ENCODE peak calls at places on chromosomes 6 and 20, in six cellular contexts. P is K562, E is GM12878, X is GM12891, O is HepG2, G is H1. N is an unnamed sample.

GRCh38 chr20:431012-431904 is 23.2 kb downstream of the RBCK1 start:
- DNase-seq in P (peak; percentile 54), E (no peak), X (no peak), O (peak; percentile 93), G (no peak), N (no peak)

GRCh38 chr6:150694889-150695288 is 95.2 kb downstream of the PLEKHG1 start:
- DNase-seq in P (no peak), E (no peak), X (no peak), O (no peak), G (no peak), N (no peak)

GRCh38 chr6:166419268-166419667 is 36.5 kb upstream of the MPC1 start:
- DNase-seq in P (no peak), E (peak; percentile 71), X (peak; percentile 59), O (no peak), G (no peak), N (no peak)

GRCh38 chr6:132085731-132086130 is 134.6 kb upstream of the CCN2 start:
- DNase-seq in P (no peak), E (no peak), X (no peak), O (no peak), G (no peak), N (no peak)

GRCh38 chr6:148288566-148288965 is 54.1 kb upstream of the SASH1 start:
- DNase-seq in P (no peak), E (no peak), X (no peak), O (no peak), G (no peak), N (no peak)

GRCh38 chr20:23668477-23668951 is 20.3 kb downstream of the CST4 start:
- DNase-seq in P (peak; percentile 69), E (no peak), X (peak; percentile 35), O (peak; percentile 84), G (peak; percentile 88), N (peak; percentile 33)

GRCh38 chr6:113979930-113980329 is 9.0 kb upstream of the HDAC2 start:
- DNase-seq in P (no peak), E (no peak), X (no peak), O (no peak), G (no peak), N (no peak)

GRCh38 chr20:63782521-63782971 is 43.0 kb downstream of the SLC2A4RG start:
- DNase-seq in P (no peak), E (no peak), X (no peak), O (no peak), G (no peak), N (no peak)

GRCh38 chr6:33668914-33669313 is 42.6 kb downstream of the UQCC2 start:
- DNase-seq in P (peak; percentile 46), E (no peak), X (peak; percentile 73), O (no peak), G (no peak), N (no peak)

GRCh38 chr20:3771552-3772058 is 4.1 kb upstream of the ADISSP start:
- DNase-seq in P (no peak), E (no peak), X (no peak), O (no peak), G (no peak), N (no peak)

GRCh38 chr6:155066371-155066770 is 71.3 kb downstream of the TIAM2 start:
- DNase-seq in P (no peak), E (no peak), X (no peak), O (no peak), G (no peak), N (no peak)

GRCh38 chr6:109373762-109374161 is 8.5 kb downstream of the CD164 start:
- DNase-seq in P (no peak), E (peak; percentile 89), X (no peak), O (no peak), G (no peak), N (no peak)

GRCh38 chr6:154386848-154387717 is 30.5 kb upstream of the IPCEF1 start:
- DNase-seq in P (no peak), E (no peak), X (no peak), O (peak; percentile 87), G (no peak), N (no peak)

GRCh38 chr6:105036371-105036770 is 79.5 kb downstream of the LIN28B start:
- DNase-seq in P (no peak), E (no peak), X (no peak), O (no peak), G (no peak), N (no peak)

GRCh38 chr6:124036384-124036783 is 232.7 kb downstream of the NKAIN2 start:
- DNase-seq in P (no peak), E (no peak), X (no peak), O (no peak), G (no peak), N (no peak)

GRCh38 chr6:11315743-11316437 is 83.4 kb upstream of the NEDD9 start:
- DNase-seq in P (no peak), E (no peak), X (no peak), O (no peak), G (no peak), N (no peak)

GRCh38 chr6:157853018-157853805 is 30.2 kb downstream of the SNX9 start:
- DNase-seq in P (no peak), E (no peak), X (no peak), O (no peak), G (no peak), N (no peak)

GRCh38 chr20:6178537-6178936 is 55.7 kb upstream of the FERMT1 start:
- DNase-seq in P (no peak), E (no peak), X (no peak), O (peak; percentile 39), G (no peak), N (no peak)

GRCh38 chr20:62358171-62358719 is 8.9 kb downstream of the LAMA5 start:
- DNase-seq in P (peak; percentile 61), E (no peak), X (no peak), O (no peak), G (no peak), N (no peak)

GRCh38 chr6:70108230-70108629 is 194.7 kb downstream of the COL9A1 start:
- DNase-seq in P (peak; percentile 36), E (peak; percentile 21), X (peak; percentile 7), O (peak; percentile 19), G (no peak), N (no peak)

GRCh38 chr20:275791-276190 is 14.8 kb downstream of the C20orf96 start:
- DNase-seq in P (no peak), E (no peak), X (no peak), O (no peak), G (no peak), N (no peak)

GRCh38 chr6:169132361-169132895 is 121.2 kb downstream of the THBS2 start:
- DNase-seq in P (no peak), E (no peak), X (no peak), O (no peak), G (no peak), N (no peak)

GRCh38 chr6:163083141-163083540 is 331.4 kb upstream of the QKI start:
- DNase-seq in P (no peak), E (no peak), X (no peak), O (no peak), G (no peak), N (no peak)

DNA sequence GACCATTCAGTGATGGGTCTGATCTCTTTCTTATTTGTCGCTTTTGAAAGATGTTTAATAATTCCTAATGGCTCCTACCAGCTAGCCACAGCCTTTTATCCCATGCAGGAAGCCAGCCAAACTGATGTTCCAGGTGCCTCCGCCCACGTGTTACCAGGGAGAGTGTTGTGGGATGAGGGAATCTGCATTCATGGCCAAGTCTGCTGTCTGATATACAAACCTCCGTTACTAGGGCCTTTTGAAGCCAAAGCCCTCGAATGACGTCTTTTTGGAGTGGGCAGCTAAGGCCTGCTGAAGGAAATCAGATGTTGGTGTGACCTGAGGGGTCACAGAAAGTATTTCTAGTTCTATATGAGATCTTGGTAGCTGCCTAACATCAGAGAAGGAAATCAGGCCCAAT is 21.3 kb downstream of the STK35 start:
- DNase-seq in P (no peak), E (no peak), X (no peak), O (no peak), G (no peak), N (no peak)
- TF ChIP-seq TAF1 in P (no peak), E (no peak), X (no peak), O (no peak), G (no peak), N (no peak)

GRCh38 chr20:41340327-41341055 is at the start of gene LPIN3:
- DNase-seq in P (peak; percentile 98), E (no peak), X (peak; percentile 69), O (peak; percentile 92), G (peak; percentile 91), N (no peak)
- TF ChIP-seq POLR2A in P (peak; percentile 74), E (no peak), X (no peak), O (peak; percentile 94), G (peak; percentile 86), N (no peak)

DNA sequence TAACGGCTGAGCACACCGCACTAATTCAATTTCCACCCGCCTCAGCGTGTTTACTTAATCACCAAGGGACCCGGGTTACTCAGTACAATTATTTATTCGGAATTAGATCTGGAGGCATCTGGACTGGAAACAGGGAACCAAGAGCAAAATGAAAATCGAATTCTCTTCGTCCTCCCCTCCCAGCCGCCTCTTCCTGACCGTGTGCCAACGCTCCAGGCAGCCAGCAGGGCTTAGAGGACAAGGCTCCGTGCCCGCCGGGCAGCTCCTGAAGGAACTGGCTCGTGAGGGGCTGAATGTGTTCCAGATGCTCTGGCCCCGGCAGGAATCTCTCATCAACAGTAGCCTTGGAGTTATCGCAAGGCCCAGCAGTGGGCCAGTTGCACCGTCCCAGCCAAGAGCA is 23.4 kb upstream of the CTNNBL1 start:
- DNase-seq in P (no peak), E (no peak), X (no peak), O (no peak), G (no peak), N (no peak)
- TF ChIP-seq POLR2AphosphoS5 in P (no peak), E (no peak), X (no peak), O (no peak), G (no peak), N (no peak)

DNA sequence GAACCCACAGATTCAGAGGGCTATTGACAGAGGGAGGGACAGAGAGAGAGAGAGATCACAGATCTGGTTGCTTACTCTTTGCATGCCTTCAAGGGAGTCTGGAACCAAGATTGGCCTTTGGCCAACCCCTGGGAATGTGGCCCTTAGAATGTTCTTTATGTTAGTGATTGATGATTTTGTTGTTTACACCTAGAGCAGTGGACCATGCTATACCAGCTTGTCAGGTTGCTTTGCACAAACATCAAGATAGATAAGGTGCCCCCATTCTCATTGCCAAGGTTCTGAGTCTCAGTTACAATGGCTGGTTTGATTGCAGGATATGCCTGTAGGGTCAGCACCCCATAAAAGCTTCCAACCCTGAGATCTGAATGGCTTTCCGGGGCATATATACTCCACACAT is 53.5 kb upstream of the SLC2A12 start:
- DNase-seq in P (no peak), E (no peak), X (no peak), O (no peak), G (no peak), N (no peak)
- TF ChIP-seq TAF1 in P (no peak), E (no peak), X (no peak), O (no peak), G (no peak), N (no peak)

GRCh38 chr6:139371421-139372253 is 2.8 kb downstream of the CITED2 start:
- DNase-seq in P (no peak), E (no peak), X (no peak), O (no peak), G (no peak), N (no peak)
- TF ChIP-seq POLR2A in P (no peak), E (no peak), X (no peak), O (peak; percentile 16), G (no peak), N (no peak)

DNA sequence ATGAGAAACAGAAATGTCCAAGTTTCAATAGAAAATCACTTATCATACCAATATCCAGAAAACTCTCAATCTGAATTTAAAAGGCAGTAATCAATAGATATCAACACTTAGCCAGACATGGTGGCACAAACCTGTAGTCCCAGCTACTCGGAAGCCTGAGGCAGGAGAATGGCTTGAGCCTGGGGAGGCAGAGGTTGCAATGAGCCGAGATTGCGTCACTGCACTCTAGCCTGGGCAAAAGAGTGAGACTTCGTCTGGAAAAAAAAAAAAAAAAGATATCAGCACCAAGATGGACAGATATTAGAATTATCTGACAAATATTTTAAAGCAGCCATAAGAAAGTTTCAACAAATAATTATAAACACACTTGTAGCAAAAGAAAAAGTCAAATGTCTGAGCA is 47.0 kb downstream of the TCP11 start:
- DNase-seq in P (no peak), E (no peak), X (no peak), O (no peak), G (no peak), N (no peak)
- TF ChIP-seq POLR2AphosphoS5 in P (no peak), E (no peak), X (no peak), O (no peak), G (no peak), N (no peak)